ENCODE peak calls at places on chromosomes 13 and 19, in six cellular contexts. S is suprapubic skin, F is NB4, D is lower leg skin, U is HCT116, Y is A549. W is an unnamed sample.

GRCh38 chr13:38951525-38952313 is 38.9 kb downstream of the STOML3 start:
- DNase-seq in S (no peak), F (no peak), D (no peak), U (no peak), Y (no peak), W (no peak)

GRCh38 chr19:17235618-17236413 is 9.8 kb downstream of the OCEL1 start:
- DNase-seq in S (no peak), F (peak; percentile 84), D (no peak), U (no peak), Y (peak; percentile 88), W (no peak)

GRCh38 chr13:102870677-102871415 is 25.0 kb downstream of the ERCC5 start:
- DNase-seq in S (no peak), F (peak; percentile 73), D (no peak), U (peak; percentile 19), Y (peak; percentile 32), W (peak; percentile 38)

GRCh38 chr19:42277821-42278809 is 9.1 kb downstream of the CIC start:
- DNase-seq in S (peak; percentile 75), F (no peak), D (no peak), U (no peak), Y (no peak), W (peak; percentile 82)

GRCh38 chr19:22545751-22546150 is 88.4 kb upstream of the ZNF492 start:
- DNase-seq in S (no peak), F (peak; percentile 81), D (no peak), U (peak; percentile 8), Y (peak; percentile 27), W (peak; percentile 41)

GRCh38 chr19:29380581-29380980 is 145.2 kb upstream of the VSTM2B start:
- DNase-seq in S (peak; percentile 48), F (no peak), D (no peak), U (no peak), Y (no peak), W (no peak)

GRCh38 chr19:40521276-40521675 is 54.5 kb downstream of the SPTBN4 start:
- DNase-seq in S (no peak), F (peak; percentile 52), D (no peak), U (no peak), Y (peak; percentile 83), W (no peak)

GRCh38 chr19:17564783-17565182 is 9.3 kb downstream of the COLGALT1 start:
- DNase-seq in S (no peak), F (no peak), D (no peak), U (no peak), Y (no peak), W (no peak)

GRCh38 chr13:40342461-40342860 is 324.0 kb downstream of the FOXO1 start:
- DNase-seq in S (no peak), F (no peak), D (no peak), U (no peak), Y (no peak), W (no peak)

GRCh38 chr19:17213334-17213733 is 1.8 kb upstream of the USE1 start:
- DNase-seq in S (no peak), F (no peak), D (no peak), U (no peak), Y (no peak), W (no peak)

GRCh38 chr19:3655402-3656072 is 28.9 kb upstream of the CACTIN start:
- DNase-seq in S (no peak), F (peak; percentile 41), D (no peak), U (no peak), Y (no peak), W (peak; percentile 100)

GRCh38 chr13:99275093-99275469 is 16.9 kb upstream of the GPR18 start:
- DNase-seq in S (no peak), F (no peak), D (no peak), U (no peak), Y (no peak), W (peak; percentile 23)

GRCh38 chr13:79429309-79429708 is 23.3 kb upstream of the RBM26 start:
- DNase-seq in S (no peak), F (no peak), D (no peak), U (no peak), Y (no peak), W (no peak)

GRCh38 chr19:18205180-18205915 is 1.5 kb upstream of the RAB3A start:
- DNase-seq in S (peak; percentile 92), F (peak; percentile 64), D (peak; percentile 80), U (no peak), Y (no peak), W (peak; percentile 61)

GRCh38 chr13:82688400-82688999 is 1193.8 kb downstream of the SLITRK1 start:
- DNase-seq in S (no peak), F (peak; percentile 16), D (no peak), U (no peak), Y (no peak), W (no peak)

GRCh38 chr13:51912091-51912490 is 50.3 kb downstream of the CCDC70 start:
- DNase-seq in S (peak; percentile 40), F (no peak), D (no peak), U (no peak), Y (no peak), W (no peak)

GRCh38 chr19:18278521-18279265 is 2.7 kb downstream of the JUND start:
- DNase-seq in S (no peak), F (peak; percentile 45), D (no peak), U (no peak), Y (peak; percentile 44), W (no peak)

GRCh38 chr13:32969516-32969941 is 46.7 kb upstream of the KL start:
- DNase-seq in S (no peak), F (no peak), D (no peak), U (no peak), Y (no peak), W (no peak)

GRCh38 chr13:22828081-22828480 is 352.7 kb upstream of the SGCG start:
- DNase-seq in S (no peak), F (no peak), D (no peak), U (no peak), Y (no peak), W (no peak)

GRCh38 chr13:74090869-74091605 is 43.2 kb downstream of the KLF12 start:
- DNase-seq in S (no peak), F (no peak), D (no peak), U (no peak), Y (no peak), W (no peak)

GRCh38 chr13:101499406-101499805 is 46.9 kb downstream of the ITGBL1 start:
- DNase-seq in S (no peak), F (no peak), D (no peak), U (no peak), Y (no peak), W (no peak)

GRCh38 chr13:79079351-79079839 is 326.7 kb downstream of the RBM26 start:
- DNase-seq in S (no peak), F (no peak), D (no peak), U (no peak), Y (no peak), W (no peak)

GRCh38 chr13:41017153-41017552 is 2.0 kb downstream of the ELF1 start:
- DNase-seq in S (no peak), F (peak; percentile 65), D (peak; percentile 33), U (no peak), Y (peak; percentile 41), W (no peak)

GRCh38 chr19:47197141-47197540 is 33.9 kb downstream of the BBC3 start:
- DNase-seq in S (no peak), F (no peak), D (no peak), U (no peak), Y (no peak), W (no peak)

GRCh38 chr13:44819245-44819644 is 170.0 kb downstream of the NUFIP1 start:
- DNase-seq in S (no peak), F (peak; percentile 22), D (no peak), U (peak; percentile 85), Y (peak; percentile 79), W (peak; percentile 27)

GRCh38 chr13:108597943-108598342 is 31.5 kb upstream of the MYO16 start:
- DNase-seq in S (no peak), F (no peak), D (no peak), U (no peak), Y (peak; percentile 12), W (no peak)

GRCh38 chr19:6861683-6862286 is 25.6 kb upstream of the ADGRE1 start:
- DNase-seq in S (no peak), F (no peak), D (no peak), U (no peak), Y (no peak), W (no peak)

GRCh38 chr13:100650321-100650720 is 24.3 kb downstream of the TMTC4 start:
- DNase-seq in S (no peak), F (no peak), D (no peak), U (no peak), Y (no peak), W (no peak)

DNA sequence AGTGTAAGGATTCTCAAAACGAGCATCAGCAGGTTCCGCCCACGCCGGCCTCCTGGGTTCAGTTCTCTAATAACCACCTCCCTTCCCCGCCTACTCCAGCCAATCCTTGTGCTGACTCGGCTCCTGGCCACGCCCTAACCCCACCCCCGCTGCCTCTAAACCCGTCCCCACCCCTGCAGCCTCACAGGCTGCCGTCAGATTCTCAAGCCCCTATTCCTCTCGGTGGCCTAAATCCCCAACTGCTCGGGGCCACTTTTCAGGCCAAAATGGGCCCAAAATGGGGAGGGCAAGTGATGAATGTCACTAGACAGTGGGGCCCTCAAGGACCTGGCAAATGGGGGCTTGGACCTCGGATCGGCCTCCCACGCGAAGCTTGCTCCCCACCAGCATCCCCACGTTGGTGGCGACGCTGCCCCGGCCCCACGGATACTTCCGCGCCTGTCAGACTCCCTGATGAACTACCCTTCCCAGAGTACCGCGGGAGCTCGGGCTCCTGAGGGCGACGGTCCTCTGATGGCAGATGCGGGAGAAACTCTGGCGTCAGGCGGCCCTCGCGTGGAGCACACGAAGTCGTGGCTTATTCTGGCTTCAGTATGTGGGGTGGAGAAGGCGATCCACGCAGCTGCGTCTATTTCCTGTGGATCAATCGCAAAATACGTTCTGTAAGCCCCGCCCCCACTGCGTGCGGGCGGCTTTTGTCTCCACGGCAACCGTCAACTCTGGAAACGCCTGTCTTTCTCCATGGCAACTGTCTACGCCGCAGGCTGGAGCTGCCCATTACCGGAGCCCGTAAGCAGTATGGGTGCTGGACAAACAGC is 24.8 kb downstream of the ZNF473 start:
- DNase-seq in S (peak; percentile 91), F (peak; percentile 51), D (peak; percentile 82), U (no peak), Y (peak; percentile 68), W (peak; percentile 85)
- TF ChIP-seq POLR2A in S (no peak), F (no peak), D (no peak), U (no peak), Y (no peak), W (no peak)

DNA sequence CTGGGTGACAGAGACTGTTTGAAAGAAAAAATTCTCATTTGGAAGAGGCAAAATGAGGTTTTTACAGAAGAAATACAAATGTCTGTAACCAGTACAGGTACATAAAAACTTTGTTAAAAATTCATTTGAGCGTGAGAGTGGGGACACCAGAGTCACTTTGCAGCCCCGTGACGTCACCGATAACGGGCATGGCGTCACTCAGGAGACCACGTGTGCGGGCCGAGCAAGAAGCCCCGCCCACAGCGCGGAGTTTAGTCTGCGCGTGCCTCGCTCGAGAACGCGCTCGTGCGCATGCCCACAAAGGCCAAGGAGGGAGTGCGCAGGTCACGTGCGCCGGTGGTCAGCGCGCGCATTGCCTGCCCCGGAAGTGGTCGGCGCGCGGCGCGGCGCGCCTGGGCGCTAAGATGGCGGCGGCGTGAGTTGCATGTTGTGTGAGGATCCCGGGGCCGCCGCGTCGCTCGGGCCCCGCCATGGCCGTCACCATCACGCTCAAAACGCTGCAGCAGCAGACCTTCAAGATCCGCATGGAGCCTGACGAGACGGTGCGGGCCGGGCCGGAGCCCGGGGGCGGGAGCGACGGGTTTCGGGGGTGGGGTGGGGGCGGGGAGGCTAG is at the start of gene RAD23A:
- DNase-seq in S (peak; percentile 99), F (peak; percentile 98), D (peak; percentile 95), U (peak; percentile 96), Y (peak; percentile 98), W (peak; percentile 81)
- TF ChIP-seq POLR2A in S (peak; percentile 92), F (peak; percentile 93), D (peak; percentile 91), U (peak; percentile 41), Y (peak; percentile 60), W (peak; percentile 88)

GRCh38 chr19:49331616-49332055 is 3.6 kb upstream of the CD37 start:
- DNase-seq in S (peak; percentile 7), F (peak; percentile 66), D (no peak), U (peak; percentile 37), Y (peak; percentile 77), W (peak; percentile 34)
- TF ChIP-seq POLR2A in S (no peak), F (no peak), D (no peak), U (no peak), Y (no peak), W (no peak)

GRCh38 chr13:19172007-19172646 is 9.5 kb downstream of the TUBA3C start:
- DNase-seq in S (no peak), F (no peak), D (no peak), U (no peak), Y (no peak), W (no peak)
- TF ChIP-seq POLR2A in S (no peak), F (no peak), D (no peak), U (no peak), Y (no peak), W (no peak)